ENCODE peak calls at places on chromosome 21, in ten cellular contexts. One of them, this sample, is unnamed.

GRCh38 chr21:43940672-43941071 is 71.4 kb upstream of the TRAPPC10 start:
- DNase-seq in IMR-90: no peak
- DNase-seq in type B pancreatic cell: no peak
- DNase-seq in naive B cell: no peak
- DNase-seq in GOT3: no peak
- DNase-seq in D721Med: no peak
- DNase-seq in stimulated activated CD8-positive, alpha-beta memory T cell treated with anti-CD3 and anti-CD28 coated beads, Interleukin-15, amount 100 ng/mL, for 1 hour: no peak
- DNase-seq in smooth muscle cell of the brain vasculature: no peak
- DNase-seq in left colon: no peak
- DNase-seq in prostate gland: no peak
- DNase-seq in this sample: no peak

GRCh38 chr21:26001356-26001755 is 169.2 kb downstream of the APP start:
- DNase-seq in D721Med: no peak
- DNase-seq in GOT3: no peak
- DNase-seq in IMR-90: no peak
- DNase-seq in type B pancreatic cell: no peak
- DNase-seq in left colon: peak; percentile 29
- DNase-seq in stimulated activated CD8-positive, alpha-beta memory T cell treated with anti-CD3 and anti-CD28 coated beads, Interleukin-15, amount 100 ng/mL, for 1 hour: no peak
- DNase-seq in smooth muscle cell of the brain vasculature: no peak
- DNase-seq in prostate gland: no peak
- DNase-seq in naive B cell: no peak
- DNase-seq in this sample: no peak

GRCh38 chr21:30289414-30289813 is at the start of gene KRTAP25-1:
- DNase-seq in type B pancreatic cell: no peak
- DNase-seq in IMR-90: no peak
- DNase-seq in left colon: no peak
- DNase-seq in naive B cell: no peak
- DNase-seq in smooth muscle cell of the brain vasculature: no peak
- DNase-seq in prostate gland: no peak
- DNase-seq in D721Med: no peak
- DNase-seq in GOT3: no peak
- DNase-seq in stimulated activated CD8-positive, alpha-beta memory T cell treated with anti-CD3 and anti-CD28 coated beads, Interleukin-15, amount 100 ng/mL, for 1 hour: no peak
- DNase-seq in this sample: no peak

GRCh38 chr21:28136687-28137086 is 856.0 kb downstream of the LTN1 start:
- DNase-seq in stimulated activated CD8-positive, alpha-beta memory T cell treated with anti-CD3 and anti-CD28 coated beads, Interleukin-15, amount 100 ng/mL, for 1 hour: no peak
- DNase-seq in left colon: no peak
- DNase-seq in smooth muscle cell of the brain vasculature: no peak
- DNase-seq in type B pancreatic cell: no peak
- DNase-seq in D721Med: no peak
- DNase-seq in naive B cell: no peak
- DNase-seq in GOT3: no peak
- DNase-seq in IMR-90: no peak
- DNase-seq in prostate gland: no peak
- DNase-seq in this sample: no peak

GRCh38 chr21:46180079-46180722 is 4.1 kb downstream of the SPATC1L start:
- DNase-seq in prostate gland: no peak
- DNase-seq in IMR-90: no peak
- DNase-seq in smooth muscle cell of the brain vasculature: no peak
- DNase-seq in GOT3: no peak
- DNase-seq in left colon: no peak
- DNase-seq in type B pancreatic cell: no peak
- DNase-seq in naive B cell: no peak
- DNase-seq in stimulated activated CD8-positive, alpha-beta memory T cell treated with anti-CD3 and anti-CD28 coated beads, Interleukin-15, amount 100 ng/mL, for 1 hour: no peak
- DNase-seq in D721Med: no peak
- DNase-seq in this sample: no peak

GRCh38 chr21:24411429-24411828 is 1195.9 kb downstream of the MRPL39 start:
- DNase-seq in stimulated activated CD8-positive, alpha-beta memory T cell treated with anti-CD3 and anti-CD28 coated beads, Interleukin-15, amount 100 ng/mL, for 1 hour: no peak
- DNase-seq in left colon: no peak
- DNase-seq in D721Med: no peak
- DNase-seq in GOT3: no peak
- DNase-seq in smooth muscle cell of the brain vasculature: no peak
- DNase-seq in IMR-90: no peak
- DNase-seq in prostate gland: no peak
- DNase-seq in type B pancreatic cell: no peak
- DNase-seq in naive B cell: no peak
- DNase-seq in this sample: no peak

GRCh38 chr21:33893917-33894316 is 21.7 kb downstream of the ATP5PO start:
- DNase-seq in stimulated activated CD8-positive, alpha-beta memory T cell treated with anti-CD3 and anti-CD28 coated beads, Interleukin-15, amount 100 ng/mL, for 1 hour: no peak
- DNase-seq in GOT3: no peak
- DNase-seq in D721Med: no peak
- DNase-seq in type B pancreatic cell: no peak
- DNase-seq in IMR-90: no peak
- DNase-seq in left colon: no peak
- DNase-seq in prostate gland: no peak
- DNase-seq in smooth muscle cell of the brain vasculature: no peak
- DNase-seq in naive B cell: no peak
- DNase-seq in this sample: no peak

GRCh38 chr21:26736449-26736848 is 108.8 kb downstream of the ADAMTS1 start:
- DNase-seq in GOT3: no peak
- DNase-seq in smooth muscle cell of the brain vasculature: no peak
- DNase-seq in prostate gland: no peak
- DNase-seq in stimulated activated CD8-positive, alpha-beta memory T cell treated with anti-CD3 and anti-CD28 coated beads, Interleukin-15, amount 100 ng/mL, for 1 hour: no peak
- DNase-seq in naive B cell: no peak
- DNase-seq in D721Med: no peak
- DNase-seq in IMR-90: no peak
- DNase-seq in left colon: no peak
- DNase-seq in type B pancreatic cell: no peak
- DNase-seq in this sample: no peak

GRCh38 chr21:46001821-46002681 is 20.5 kb downstream of the COL6A1 start:
- DNase-seq in prostate gland: peak; percentile 3
- DNase-seq in D721Med: no peak
- DNase-seq in GOT3: no peak
- DNase-seq in type B pancreatic cell: no peak
- DNase-seq in left colon: peak; percentile 3
- DNase-seq in naive B cell: no peak
- DNase-seq in smooth muscle cell of the brain vasculature: no peak
- DNase-seq in stimulated activated CD8-positive, alpha-beta memory T cell treated with anti-CD3 and anti-CD28 coated beads, Interleukin-15, amount 100 ng/mL, for 1 hour: no peak
- DNase-seq in IMR-90: no peak
- DNase-seq in this sample: no peak

GRCh38 chr21:34670962-34671348 is 2.2 kb downstream of the CLIC6 start:
- DNase-seq in IMR-90: no peak
- DNase-seq in prostate gland: no peak
- DNase-seq in left colon: no peak
- DNase-seq in naive B cell: no peak
- DNase-seq in D721Med: no peak
- DNase-seq in type B pancreatic cell: no peak
- DNase-seq in GOT3: no peak
- DNase-seq in smooth muscle cell of the brain vasculature: no peak
- DNase-seq in stimulated activated CD8-positive, alpha-beta memory T cell treated with anti-CD3 and anti-CD28 coated beads, Interleukin-15, amount 100 ng/mL, for 1 hour: no peak
- DNase-seq in this sample: no peak

GRCh38 chr21:16579538-16579937 is 849.8 kb downstream of the USP25 start:
- DNase-seq in smooth muscle cell of the brain vasculature: peak; percentile 85
- DNase-seq in prostate gland: no peak
- DNase-seq in naive B cell: no peak
- DNase-seq in left colon: no peak
- DNase-seq in GOT3: no peak
- DNase-seq in D721Med: no peak
- DNase-seq in type B pancreatic cell: no peak
- DNase-seq in IMR-90: peak; percentile 53
- DNase-seq in stimulated activated CD8-positive, alpha-beta memory T cell treated with anti-CD3 and anti-CD28 coated beads, Interleukin-15, amount 100 ng/mL, for 1 hour: no peak
- DNase-seq in this sample: no peak

GRCh38 chr21:42381347-42381984 is 14.4 kb downstream of the TMPRSS3 start:
- DNase-seq in stimulated activated CD8-positive, alpha-beta memory T cell treated with anti-CD3 and anti-CD28 coated beads, Interleukin-15, amount 100 ng/mL, for 1 hour: no peak
- DNase-seq in naive B cell: no peak
- DNase-seq in GOT3: no peak
- DNase-seq in smooth muscle cell of the brain vasculature: no peak
- DNase-seq in IMR-90: peak; percentile 46
- DNase-seq in left colon: peak; percentile 79
- DNase-seq in D721Med: no peak
- DNase-seq in type B pancreatic cell: no peak
- DNase-seq in prostate gland: peak; percentile 61
- DNase-seq in this sample: peak; percentile 47

This sample was measured in RKO.